ENCODE peak calls at places on chromosomes 4 and X, in seven cellular contexts. One of them, this sample, is unnamed.

GRCh38 chr4:102869569-102870227 is 906 bp downstream of the CISD2 start:
- DNase-seq in CD8-positive, alpha-beta T cell: no peak
- DNase-seq in cardiac muscle cell: no peak
- DNase-seq in IMR-90: peak; percentile 2
- DNase-seq in lower lobe of right lung: no peak
- DNase-seq in HL-60: no peak
- DNase-seq in vagina: no peak
- DNase-seq in this sample: no peak

GRCh38 chrX:107551546-107551945 is 76.8 kb upstream of the PRPS1 start:
- DNase-seq in CD8-positive, alpha-beta T cell: no peak
- DNase-seq in cardiac muscle cell: no peak
- DNase-seq in IMR-90: no peak
- DNase-seq in lower lobe of right lung: peak; percentile 66
- DNase-seq in HL-60: no peak
- DNase-seq in vagina: no peak
- DNase-seq in this sample: no peak

GRCh38 chrX:119605739-119606507 is at the start of gene NKRF:
- DNase-seq in CD8-positive, alpha-beta T cell: peak; percentile 82
- DNase-seq in cardiac muscle cell: peak; percentile 90
- DNase-seq in IMR-90: peak; percentile 90
- DNase-seq in lower lobe of right lung: peak; percentile 94
- DNase-seq in HL-60: peak; percentile 76
- DNase-seq in vagina: no peak
- DNase-seq in this sample: peak; percentile 2

GRCh38 chr4:184434496-184435066 is 39.8 kb downstream of the IRF2 start:
- DNase-seq in CD8-positive, alpha-beta T cell: no peak
- DNase-seq in cardiac muscle cell: no peak
- DNase-seq in IMR-90: no peak
- DNase-seq in lower lobe of right lung: no peak
- DNase-seq in HL-60: no peak
- DNase-seq in vagina: no peak
- DNase-seq in this sample: no peak

GRCh38 chrX:48911407-48912182 is at the start of gene SLC35A2:
- DNase-seq in CD8-positive, alpha-beta T cell: peak; percentile 82
- DNase-seq in cardiac muscle cell: peak; percentile 91
- DNase-seq in IMR-90: peak; percentile 64
- DNase-seq in lower lobe of right lung: peak; percentile 89
- DNase-seq in HL-60: peak; percentile 43
- DNase-seq in vagina: no peak
- DNase-seq in this sample: peak; percentile 78

GRCh38 chrX:15679246-15679645 is 14.6 kb upstream of the CLTRN start:
- DNase-seq in CD8-positive, alpha-beta T cell: no peak
- DNase-seq in cardiac muscle cell: no peak
- DNase-seq in IMR-90: no peak
- DNase-seq in lower lobe of right lung: no peak
- DNase-seq in HL-60: no peak
- DNase-seq in vagina: no peak
- DNase-seq in this sample: no peak

GRCh38 chrX:129737921-129738320 is 858 bp upstream of the XPNPEP2 start:
- DNase-seq in CD8-positive, alpha-beta T cell: no peak
- DNase-seq in cardiac muscle cell: no peak
- DNase-seq in IMR-90: peak; percentile 65
- DNase-seq in lower lobe of right lung: no peak
- DNase-seq in HL-60: no peak
- DNase-seq in vagina: no peak
- DNase-seq in this sample: peak; percentile 79

GRCh38 chr4:164613761-164614277 is 140.1 kb upstream of the SMIM31 start:
- DNase-seq in CD8-positive, alpha-beta T cell: no peak
- DNase-seq in cardiac muscle cell: no peak
- DNase-seq in IMR-90: no peak
- DNase-seq in lower lobe of right lung: no peak
- DNase-seq in HL-60: no peak
- DNase-seq in vagina: no peak
- DNase-seq in this sample: peak; percentile 48

GRCh38 chr4:53706422-53707032 is 115.2 kb upstream of the LNX1 start:
- DNase-seq in CD8-positive, alpha-beta T cell: no peak
- DNase-seq in cardiac muscle cell: peak; percentile 73
- DNase-seq in IMR-90: peak; percentile 71
- DNase-seq in lower lobe of right lung: no peak
- DNase-seq in HL-60: no peak
- DNase-seq in vagina: no peak
- DNase-seq in this sample: peak; percentile 62

GRCh38 chrX:103157511-103158316 is 57.2 kb upstream of the BEX4 start:
- DNase-seq in CD8-positive, alpha-beta T cell: no peak
- DNase-seq in cardiac muscle cell: peak; percentile 36
- DNase-seq in IMR-90: peak; percentile 27
- DNase-seq in lower lobe of right lung: no peak
- DNase-seq in HL-60: peak; percentile 14
- DNase-seq in vagina: no peak
- DNase-seq in this sample: peak; percentile 42

GRCh38 chr4:86967798-86968197 is 33.0 kb downstream of the AFF1 start:
- DNase-seq in CD8-positive, alpha-beta T cell: no peak
- DNase-seq in cardiac muscle cell: no peak
- DNase-seq in IMR-90: peak; percentile 48
- DNase-seq in lower lobe of right lung: no peak
- DNase-seq in HL-60: no peak
- DNase-seq in vagina: no peak
- DNase-seq in this sample: peak; percentile 29

GRCh38 chrX:1027680-1028079 is 184.8 kb downstream of the CRLF2 start:
- DNase-seq in CD8-positive, alpha-beta T cell: no peak
- DNase-seq in cardiac muscle cell: no peak
- DNase-seq in IMR-90: no peak
- DNase-seq in lower lobe of right lung: no peak
- DNase-seq in HL-60: no peak
- DNase-seq in vagina: no peak
- DNase-seq in this sample: no peak

GRCh38 chrX:129649268-129650182 is 5.2 kb downstream of the APLN start:
- DNase-seq in CD8-positive, alpha-beta T cell: no peak
- DNase-seq in cardiac muscle cell: no peak
- DNase-seq in IMR-90: peak; percentile 24
- DNase-seq in lower lobe of right lung: no peak
- DNase-seq in HL-60: no peak
- DNase-seq in vagina: peak; percentile 60
- DNase-seq in this sample: no peak

GRCh38 chrX:17547658-17548057 is 172.7 kb downstream of the NHS start:
- DNase-seq in CD8-positive, alpha-beta T cell: no peak
- DNase-seq in cardiac muscle cell: peak; percentile 60
- DNase-seq in IMR-90: peak; percentile 91
- DNase-seq in lower lobe of right lung: peak; percentile 63
- DNase-seq in HL-60: no peak
- DNase-seq in vagina: no peak
- DNase-seq in this sample: peak; percentile 97

GRCh38 chr4:189048119-189048518 is 892.6 kb upstream of the FRG1 start:
- DNase-seq in CD8-positive, alpha-beta T cell: no peak
- DNase-seq in cardiac muscle cell: no peak
- DNase-seq in IMR-90: peak; percentile 55
- DNase-seq in lower lobe of right lung: no peak
- DNase-seq in HL-60: no peak
- DNase-seq in vagina: no peak
- DNase-seq in this sample: no peak

DNA sequence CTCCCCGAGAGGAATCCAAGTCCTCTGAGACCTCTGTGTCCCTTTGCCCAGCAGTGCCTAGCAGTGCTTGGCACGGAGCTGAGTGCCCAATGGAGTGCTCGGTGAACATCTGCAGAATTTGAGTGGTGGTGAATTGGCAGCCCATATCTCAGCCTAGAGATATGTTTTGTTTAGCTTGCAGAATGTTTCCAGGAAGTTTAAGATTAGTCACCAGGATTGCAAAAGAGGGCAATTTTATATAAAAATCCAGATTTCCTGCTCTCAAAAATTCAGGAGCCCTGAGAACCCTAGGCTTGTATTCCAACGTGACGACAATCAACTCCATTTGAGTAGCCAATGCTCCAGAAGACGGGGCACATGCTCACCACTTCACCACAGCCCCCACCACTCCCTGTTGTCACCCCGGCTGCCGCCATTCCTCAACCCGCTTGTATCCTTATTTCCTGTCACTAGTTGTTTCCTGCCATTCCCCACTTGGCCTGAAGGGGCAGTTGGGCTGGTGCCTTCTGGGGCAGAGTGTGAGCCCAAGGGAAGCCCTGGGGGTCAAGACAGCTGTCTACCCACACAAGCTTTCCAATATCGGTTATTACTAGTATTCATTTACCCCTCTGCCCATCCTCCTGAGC is 116.9 kb downstream of the EFNB1 start:
- DNase-seq in CD8-positive, alpha-beta T cell: no peak
- DNase-seq in cardiac muscle cell: no peak
- DNase-seq in IMR-90: peak; percentile 70
- DNase-seq in lower lobe of right lung: no peak
- DNase-seq in HL-60: no peak
- DNase-seq in vagina: no peak
- DNase-seq in this sample: peak; percentile 51
- TF ChIP-seq CTCF in CD8-positive, alpha-beta T cell: no peak
- TF ChIP-seq CTCF in cardiac muscle cell: peak; percentile 58
- TF ChIP-seq CTCF in IMR-90: peak; percentile 33
- TF ChIP-seq CTCF in lower lobe of right lung: peak; percentile 11
- TF ChIP-seq CTCF in HL-60: no peak
- TF ChIP-seq CTCF in vagina: no peak
- TF ChIP-seq CTCF in this sample: peak; percentile 28

GRCh38 chr4:106409901-106410889 is 41.6 kb upstream of the GIMD1 start:
- DNase-seq in CD8-positive, alpha-beta T cell: no peak
- DNase-seq in cardiac muscle cell: no peak
- DNase-seq in IMR-90: no peak
- DNase-seq in lower lobe of right lung: no peak
- DNase-seq in HL-60: no peak
- DNase-seq in vagina: no peak
- DNase-seq in this sample: peak; percentile 18
- H3K4me3 ChIP-seq in CD8-positive, alpha-beta T cell: no peak overlapping the region
- H3K4me3 ChIP-seq in cardiac muscle cell: no peak overlapping the region
- H3K4me3 ChIP-seq in IMR-90: no peak overlapping the region
- H3K4me3 ChIP-seq in lower lobe of right lung: no peak overlapping the region
- H3K4me3 ChIP-seq in HL-60: no peak overlapping the region
- H3K4me3 ChIP-seq in vagina: no peak overlapping the region
- H3K4me3 ChIP-seq in this sample: no peak overlapping the region

DNA sequence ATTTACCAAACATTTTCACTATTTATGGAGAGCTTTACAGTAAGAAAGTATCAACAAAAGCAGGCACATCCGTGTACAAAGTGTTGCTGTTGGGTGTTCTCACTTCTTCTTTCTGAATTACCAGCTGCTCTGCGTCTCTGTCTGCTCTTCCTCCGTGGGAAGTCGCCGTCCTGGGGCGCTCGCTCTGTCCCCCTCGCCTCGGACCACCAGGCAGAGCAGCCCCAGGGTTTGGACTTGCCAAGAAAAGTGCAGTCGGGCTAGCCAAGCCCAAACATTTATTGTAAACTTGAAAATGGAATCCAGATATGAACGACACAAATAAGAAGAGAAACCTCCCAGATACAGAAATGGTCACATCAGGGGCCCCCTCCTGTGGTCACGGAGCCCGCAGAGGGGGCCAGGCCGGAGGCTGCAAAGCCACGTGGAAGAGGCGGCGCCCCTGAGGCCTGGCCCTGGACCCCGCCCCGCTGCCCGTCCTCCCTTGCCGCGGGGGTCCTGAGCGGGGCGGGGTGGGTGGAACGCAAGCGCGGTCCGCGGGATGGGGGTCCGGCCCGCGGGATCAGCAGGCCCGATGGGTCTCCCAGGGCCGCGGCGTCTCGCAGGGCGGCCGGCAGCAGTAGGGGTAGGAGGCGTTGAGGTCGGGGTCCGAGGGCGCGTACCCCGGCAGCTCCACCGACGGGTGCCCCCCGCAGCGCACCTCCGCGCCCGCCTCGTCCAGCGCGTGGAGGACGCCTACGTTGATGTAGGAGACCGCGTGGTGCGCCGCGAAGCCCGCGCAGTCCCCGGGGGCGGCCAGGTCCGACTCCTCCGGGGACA is 1.5 kb downstream of the TMEM271 start:
- DNase-seq in CD8-positive, alpha-beta T cell: no peak
- DNase-seq in cardiac muscle cell: no peak
- DNase-seq in IMR-90: no peak
- DNase-seq in lower lobe of right lung: no peak
- DNase-seq in HL-60: no peak
- DNase-seq in vagina: no peak
- DNase-seq in this sample: no peak
- H3K27me3 ChIP-seq in CD8-positive, alpha-beta T cell: peaks cover 32% of the 10 kb centered on the region
- H3K27me3 ChIP-seq in cardiac muscle cell: peaks cover 96% of the 10 kb centered on the region
- H3K27me3 ChIP-seq in IMR-90: peaks cover 53% of the 10 kb centered on the region
- H3K27me3 ChIP-seq in lower lobe of right lung: peaks cover 67% of the 10 kb centered on the region
- H3K27me3 ChIP-seq in HL-60: peaks cover 32% of the 10 kb centered on the region
- H3K27me3 ChIP-seq in vagina: peaks cover 7% of the 10 kb centered on the region
- H3K27me3 ChIP-seq in this sample: peaks cover 30% of the 10 kb centered on the region

GRCh38 chrX:71143508-71143907 is 1.1 kb upstream of the NLGN3 start:
- DNase-seq in CD8-positive, alpha-beta T cell: no peak
- DNase-seq in cardiac muscle cell: no peak
- DNase-seq in IMR-90: peak; percentile 41
- DNase-seq in lower lobe of right lung: no peak
- DNase-seq in HL-60: no peak
- DNase-seq in vagina: no peak
- DNase-seq in this sample: peak; percentile 9

GRCh38 chrX:71144651-71145050 is at the start of gene NLGN3:
- DNase-seq in CD8-positive, alpha-beta T cell: no peak
- DNase-seq in cardiac muscle cell: peak; percentile 11
- DNase-seq in IMR-90: no peak
- DNase-seq in lower lobe of right lung: no peak
- DNase-seq in HL-60: no peak
- DNase-seq in vagina: no peak
- DNase-seq in this sample: no peak

GRCh38 chrX:71151366-71151765 is 6.7 kb downstream of the NLGN3 start:
- DNase-seq in CD8-positive, alpha-beta T cell: no peak
- DNase-seq in cardiac muscle cell: no peak
- DNase-seq in IMR-90: no peak
- DNase-seq in lower lobe of right lung: no peak
- DNase-seq in HL-60: no peak
- DNase-seq in vagina: no peak
- DNase-seq in this sample: no peak

GRCh38 chrX:71148278-71148663 is 3.6 kb downstream of the NLGN3 start:
- DNase-seq in CD8-positive, alpha-beta T cell: no peak
- DNase-seq in cardiac muscle cell: no peak
- DNase-seq in IMR-90: no peak
- DNase-seq in lower lobe of right lung: no peak
- DNase-seq in HL-60: no peak
- DNase-seq in vagina: no peak
- DNase-seq in this sample: no peak

DNA sequence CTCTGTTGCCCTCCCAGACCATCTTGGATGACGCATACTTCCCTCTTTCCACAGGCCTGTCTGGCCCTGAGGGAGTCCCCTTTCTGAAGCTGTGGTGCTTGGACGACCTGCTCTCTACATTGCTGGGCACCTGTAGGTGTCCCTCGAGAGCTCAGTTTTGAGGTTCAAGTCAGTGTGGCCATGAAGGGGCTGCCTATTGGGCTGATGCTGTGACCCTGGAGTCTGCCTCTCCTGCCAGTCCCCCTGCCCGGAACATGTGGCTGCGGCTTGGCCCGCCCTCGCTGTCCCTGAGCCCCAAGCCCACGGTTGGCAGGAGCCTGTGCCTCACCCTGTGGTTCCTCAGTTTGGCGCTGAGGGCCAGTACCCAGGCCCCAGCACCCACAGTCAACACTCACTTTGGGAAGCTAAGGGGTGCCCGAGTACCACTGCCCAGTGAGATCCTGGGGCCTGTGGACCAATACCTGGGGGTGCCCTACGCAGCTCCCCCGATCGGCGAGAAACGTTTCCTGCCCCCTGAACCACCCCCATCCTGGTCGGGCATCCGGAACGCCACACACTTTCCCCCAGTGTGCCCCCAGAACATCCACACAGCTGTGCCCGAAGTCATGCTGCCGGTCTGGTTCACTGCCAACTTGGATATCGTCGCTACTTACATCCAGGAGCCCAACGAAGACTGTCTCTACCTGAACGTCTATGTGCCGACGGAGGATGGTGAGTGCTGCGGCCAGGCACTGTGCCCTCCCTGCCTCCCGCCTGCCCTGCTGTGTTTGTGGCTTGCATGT is 3.0 kb downstream of the NLGN3 start:
- DNase-seq in CD8-positive, alpha-beta T cell: no peak
- DNase-seq in cardiac muscle cell: no peak
- DNase-seq in IMR-90: no peak
- DNase-seq in lower lobe of right lung: no peak
- DNase-seq in HL-60: no peak
- DNase-seq in vagina: no peak
- DNase-seq in this sample: no peak
- TF ChIP-seq CTCF in CD8-positive, alpha-beta T cell: no peak
- TF ChIP-seq CTCF in cardiac muscle cell: no peak
- TF ChIP-seq CTCF in IMR-90: no peak
- TF ChIP-seq CTCF in lower lobe of right lung: no peak
- TF ChIP-seq CTCF in HL-60: no peak
- TF ChIP-seq CTCF in vagina: no peak
- TF ChIP-seq CTCF in this sample: no peak